ENCODE peak calls at places on chromosomes 12 and 14, in nine cellular contexts. One of them, this sample, is unnamed.

GRCh38 chr12:78470354-78471195 is 394.0 kb upstream of the SYT1 start:
- DNase-seq in endodermal cell: peak; percentile 83
- DNase-seq in activated CD4-positive, CD25-positive, alpha-beta regulatory T cell treated with anti-CD3 and anti-CD28 coated beads, Interleukin-2, amount 50 U/mL, for 16 hours: no peak
- DNase-seq in HEK293T: peak; percentile 30
- DNase-seq in naive thymus-derived CD8-positive, alpha-beta T cell: no peak
- DNase-seq in brain microvascular endothelial cell: peak; percentile 64
- DNase-seq in progenitor cell of endocrine pancreas: no peak
- DNase-seq in ELR: peak; percentile 69
- DNase-seq in NCI-H1105: peak; percentile 38
- DNase-seq in this sample: peak; percentile 28

GRCh38 chr12:108616941-108617858 is 16.5 kb downstream of the SELPLG start:
- DNase-seq in naive thymus-derived CD8-positive, alpha-beta T cell: peak; percentile 49
- DNase-seq in brain microvascular endothelial cell: peak; percentile 37
- DNase-seq in HEK293T: no peak
- DNase-seq in endodermal cell: no peak
- DNase-seq in NCI-H1105: no peak
- DNase-seq in ELR: peak; percentile 86
- DNase-seq in progenitor cell of endocrine pancreas: no peak
- DNase-seq in activated CD4-positive, CD25-positive, alpha-beta regulatory T cell treated with anti-CD3 and anti-CD28 coated beads, Interleukin-2, amount 50 U/mL, for 16 hours: peak; percentile 49
- DNase-seq in this sample: no peak

GRCh38 chr12:55938826-55939501 is 8.0 kb downstream of the DGKA start:
- DNase-seq in ELR: peak; percentile 23
- DNase-seq in endodermal cell: no peak
- DNase-seq in progenitor cell of endocrine pancreas: no peak
- DNase-seq in HEK293T: no peak
- DNase-seq in naive thymus-derived CD8-positive, alpha-beta T cell: no peak
- DNase-seq in activated CD4-positive, CD25-positive, alpha-beta regulatory T cell treated with anti-CD3 and anti-CD28 coated beads, Interleukin-2, amount 50 U/mL, for 16 hours: no peak
- DNase-seq in NCI-H1105: no peak
- DNase-seq in brain microvascular endothelial cell: no peak
- DNase-seq in this sample: no peak

GRCh38 chr14:34498684-34499412 is 36.8 kb upstream of the SPTSSA start:
- DNase-seq in progenitor cell of endocrine pancreas: no peak
- DNase-seq in endodermal cell: peak; percentile 50
- DNase-seq in brain microvascular endothelial cell: no peak
- DNase-seq in HEK293T: no peak
- DNase-seq in naive thymus-derived CD8-positive, alpha-beta T cell: no peak
- DNase-seq in activated CD4-positive, CD25-positive, alpha-beta regulatory T cell treated with anti-CD3 and anti-CD28 coated beads, Interleukin-2, amount 50 U/mL, for 16 hours: no peak
- DNase-seq in NCI-H1105: peak; percentile 8
- DNase-seq in ELR: peak; percentile 56
- DNase-seq in this sample: peak; percentile 17

GRCh38 chr12:62658910-62659309 is 192.3 kb downstream of the MON2 start:
- DNase-seq in ELR: no peak
- DNase-seq in HEK293T: no peak
- DNase-seq in activated CD4-positive, CD25-positive, alpha-beta regulatory T cell treated with anti-CD3 and anti-CD28 coated beads, Interleukin-2, amount 50 U/mL, for 16 hours: no peak
- DNase-seq in naive thymus-derived CD8-positive, alpha-beta T cell: no peak
- DNase-seq in brain microvascular endothelial cell: no peak
- DNase-seq in progenitor cell of endocrine pancreas: no peak
- DNase-seq in NCI-H1105: no peak
- DNase-seq in endodermal cell: peak; percentile 74
- DNase-seq in this sample: no peak

GRCh38 chr14:72120315-72120714 is 188.1 kb downstream of the RGS6 start:
- DNase-seq in naive thymus-derived CD8-positive, alpha-beta T cell: no peak
- DNase-seq in activated CD4-positive, CD25-positive, alpha-beta regulatory T cell treated with anti-CD3 and anti-CD28 coated beads, Interleukin-2, amount 50 U/mL, for 16 hours: no peak
- DNase-seq in NCI-H1105: no peak
- DNase-seq in HEK293T: no peak
- DNase-seq in ELR: peak; percentile 1
- DNase-seq in endodermal cell: no peak
- DNase-seq in brain microvascular endothelial cell: no peak
- DNase-seq in progenitor cell of endocrine pancreas: no peak
- DNase-seq in this sample: no peak

GRCh38 chr14:37142835-37143499 is 29.4 kb downstream of the SLC25A21 start:
- DNase-seq in endodermal cell: no peak
- DNase-seq in HEK293T: no peak
- DNase-seq in brain microvascular endothelial cell: peak; percentile 86
- DNase-seq in activated CD4-positive, CD25-positive, alpha-beta regulatory T cell treated with anti-CD3 and anti-CD28 coated beads, Interleukin-2, amount 50 U/mL, for 16 hours: no peak
- DNase-seq in naive thymus-derived CD8-positive, alpha-beta T cell: no peak
- DNase-seq in ELR: peak; percentile 53
- DNase-seq in NCI-H1105: no peak
- DNase-seq in progenitor cell of endocrine pancreas: no peak
- DNase-seq in this sample: no peak

GRCh38 chr12:2691001-2691339 is 103.8 kb upstream of the FKBP4 start:
- DNase-seq in NCI-H1105: peak; percentile 76
- DNase-seq in activated CD4-positive, CD25-positive, alpha-beta regulatory T cell treated with anti-CD3 and anti-CD28 coated beads, Interleukin-2, amount 50 U/mL, for 16 hours: no peak
- DNase-seq in brain microvascular endothelial cell: no peak
- DNase-seq in progenitor cell of endocrine pancreas: peak; percentile 68
- DNase-seq in ELR: no peak
- DNase-seq in HEK293T: no peak
- DNase-seq in naive thymus-derived CD8-positive, alpha-beta T cell: peak; percentile 55
- DNase-seq in endodermal cell: peak; percentile 91
- DNase-seq in this sample: peak; percentile 55

GRCh38 chr14:95850429-95850828 is 26.2 kb upstream of the TUNAR start:
- DNase-seq in progenitor cell of endocrine pancreas: no peak
- DNase-seq in activated CD4-positive, CD25-positive, alpha-beta regulatory T cell treated with anti-CD3 and anti-CD28 coated beads, Interleukin-2, amount 50 U/mL, for 16 hours: no peak
- DNase-seq in NCI-H1105: no peak
- DNase-seq in ELR: no peak
- DNase-seq in HEK293T: no peak
- DNase-seq in naive thymus-derived CD8-positive, alpha-beta T cell: no peak
- DNase-seq in brain microvascular endothelial cell: no peak
- DNase-seq in endodermal cell: no peak
- DNase-seq in this sample: no peak

GRCh38 chr14:77270361-77271112 is 469 bp downstream of the NGB start:
- DNase-seq in NCI-H1105: no peak
- DNase-seq in endodermal cell: peak; percentile 68
- DNase-seq in HEK293T: no peak
- DNase-seq in progenitor cell of endocrine pancreas: no peak
- DNase-seq in ELR: no peak
- DNase-seq in brain microvascular endothelial cell: no peak
- DNase-seq in activated CD4-positive, CD25-positive, alpha-beta regulatory T cell treated with anti-CD3 and anti-CD28 coated beads, Interleukin-2, amount 50 U/mL, for 16 hours: no peak
- DNase-seq in naive thymus-derived CD8-positive, alpha-beta T cell: no peak
- DNase-seq in this sample: no peak

GRCh38 chr12:12819752-12820311 is 6.7 kb downstream of the DDX47 start:
- DNase-seq in progenitor cell of endocrine pancreas: no peak
- DNase-seq in NCI-H1105: no peak
- DNase-seq in naive thymus-derived CD8-positive, alpha-beta T cell: no peak
- DNase-seq in HEK293T: no peak
- DNase-seq in brain microvascular endothelial cell: peak; percentile 95
- DNase-seq in activated CD4-positive, CD25-positive, alpha-beta regulatory T cell treated with anti-CD3 and anti-CD28 coated beads, Interleukin-2, amount 50 U/mL, for 16 hours: no peak
- DNase-seq in ELR: peak; percentile 98
- DNase-seq in endodermal cell: no peak
- DNase-seq in this sample: no peak

GRCh38 chr12:11713202-11713601 is 63.7 kb downstream of the ETV6 start:
- DNase-seq in activated CD4-positive, CD25-positive, alpha-beta regulatory T cell treated with anti-CD3 and anti-CD28 coated beads, Interleukin-2, amount 50 U/mL, for 16 hours: no peak
- DNase-seq in brain microvascular endothelial cell: no peak
- DNase-seq in NCI-H1105: no peak
- DNase-seq in progenitor cell of endocrine pancreas: no peak
- DNase-seq in HEK293T: no peak
- DNase-seq in naive thymus-derived CD8-positive, alpha-beta T cell: no peak
- DNase-seq in endodermal cell: no peak
- DNase-seq in ELR: no peak
- DNase-seq in this sample: no peak

GRCh38 chr14:103542545-103543088 is 13.6 kb downstream of the TRMT61A start:
- DNase-seq in endodermal cell: peak; percentile 93
- DNase-seq in brain microvascular endothelial cell: no peak
- DNase-seq in ELR: no peak
- DNase-seq in progenitor cell of endocrine pancreas: peak; percentile 71
- DNase-seq in activated CD4-positive, CD25-positive, alpha-beta regulatory T cell treated with anti-CD3 and anti-CD28 coated beads, Interleukin-2, amount 50 U/mL, for 16 hours: no peak
- DNase-seq in NCI-H1105: no peak
- DNase-seq in HEK293T: no peak
- DNase-seq in naive thymus-derived CD8-positive, alpha-beta T cell: no peak
- DNase-seq in this sample: no peak

GRCh38 chr12:3838065-3838464 is 35.1 kb downstream of the PARP11 start:
- DNase-seq in naive thymus-derived CD8-positive, alpha-beta T cell: no peak
- DNase-seq in endodermal cell: no peak
- DNase-seq in progenitor cell of endocrine pancreas: no peak
- DNase-seq in brain microvascular endothelial cell: no peak
- DNase-seq in ELR: no peak
- DNase-seq in HEK293T: no peak
- DNase-seq in NCI-H1105: no peak
- DNase-seq in activated CD4-positive, CD25-positive, alpha-beta regulatory T cell treated with anti-CD3 and anti-CD28 coated beads, Interleukin-2, amount 50 U/mL, for 16 hours: no peak
- DNase-seq in this sample: no peak

GRCh38 chr12:74530676-74531075 is 7.0 kb upstream of the ATXN7L3B start:
- DNase-seq in NCI-H1105: no peak
- DNase-seq in endodermal cell: no peak
- DNase-seq in naive thymus-derived CD8-positive, alpha-beta T cell: no peak
- DNase-seq in progenitor cell of endocrine pancreas: no peak
- DNase-seq in brain microvascular endothelial cell: no peak
- DNase-seq in activated CD4-positive, CD25-positive, alpha-beta regulatory T cell treated with anti-CD3 and anti-CD28 coated beads, Interleukin-2, amount 50 U/mL, for 16 hours: no peak
- DNase-seq in ELR: no peak
- DNase-seq in HEK293T: no peak
- DNase-seq in this sample: no peak

GRCh38 chr12:91404362-91404899 is 221.8 kb upstream of the DCN start:
- DNase-seq in brain microvascular endothelial cell: no peak
- DNase-seq in NCI-H1105: no peak
- DNase-seq in naive thymus-derived CD8-positive, alpha-beta T cell: no peak
- DNase-seq in progenitor cell of endocrine pancreas: no peak
- DNase-seq in HEK293T: no peak
- DNase-seq in activated CD4-positive, CD25-positive, alpha-beta regulatory T cell treated with anti-CD3 and anti-CD28 coated beads, Interleukin-2, amount 50 U/mL, for 16 hours: no peak
- DNase-seq in endodermal cell: no peak
- DNase-seq in ELR: no peak
- DNase-seq in this sample: no peak

GRCh38 chr12:1830401-1830845 is 10.1 kb downstream of the LRTM2 start:
- DNase-seq in ELR: no peak
- DNase-seq in activated CD4-positive, CD25-positive, alpha-beta regulatory T cell treated with anti-CD3 and anti-CD28 coated beads, Interleukin-2, amount 50 U/mL, for 16 hours: no peak
- DNase-seq in NCI-H1105: no peak
- DNase-seq in endodermal cell: no peak
- DNase-seq in HEK293T: no peak
- DNase-seq in brain microvascular endothelial cell: no peak
- DNase-seq in progenitor cell of endocrine pancreas: no peak
- DNase-seq in naive thymus-derived CD8-positive, alpha-beta T cell: no peak
- DNase-seq in this sample: no peak

GRCh38 chr14:103549361-103550311 is 12.8 kb downstream of the BAG5 start:
- DNase-seq in endodermal cell: no peak
- DNase-seq in activated CD4-positive, CD25-positive, alpha-beta regulatory T cell treated with anti-CD3 and anti-CD28 coated beads, Interleukin-2, amount 50 U/mL, for 16 hours: no peak
- DNase-seq in NCI-H1105: no peak
- DNase-seq in ELR: no peak
- DNase-seq in naive thymus-derived CD8-positive, alpha-beta T cell: no peak
- DNase-seq in HEK293T: no peak
- DNase-seq in brain microvascular endothelial cell: no peak
- DNase-seq in progenitor cell of endocrine pancreas: no peak
- DNase-seq in this sample: no peak

GRCh38 chr12:68048648-68049297 is 59.5 kb downstream of the IFNG-AS1 start:
- DNase-seq in progenitor cell of endocrine pancreas: no peak
- DNase-seq in activated CD4-positive, CD25-positive, alpha-beta regulatory T cell treated with anti-CD3 and anti-CD28 coated beads, Interleukin-2, amount 50 U/mL, for 16 hours: no peak
- DNase-seq in ELR: no peak
- DNase-seq in endodermal cell: no peak
- DNase-seq in naive thymus-derived CD8-positive, alpha-beta T cell: no peak
- DNase-seq in brain microvascular endothelial cell: no peak
- DNase-seq in NCI-H1105: no peak
- DNase-seq in HEK293T: no peak
- DNase-seq in this sample: no peak